ENCODE peak calls at places on chromosomes 5 and 9, in four cellular contexts. V is H1, G is HepG2, I is GM12878. B is an unnamed sample.

GRCh38 chr9:36815023-36815422 is 219.0 kb downstream of the PAX5 start:
- DNase-seq in V (no peak), G (no peak), I (no peak), B (no peak)

GRCh38 chr9:114694146-114694545 is 12.2 kb upstream of the TEX48 start:
- DNase-seq in V (no peak), G (no peak), I (no peak), B (no peak)

GRCh38 chr5:113176196-113176595 is 199.6 kb downstream of the DCP2 start:
- DNase-seq in V (no peak), G (no peak), I (no peak), B (no peak)

GRCh38 chr9:122216798-122217418 is 11.8 kb downstream of the LHX6 start:
- DNase-seq in V (peak; percentile 66), G (no peak), I (no peak), B (no peak)

GRCh38 chr9:72925126-72925810 is 27.6 kb downstream of the ALDH1A1 start:
- DNase-seq in V (no peak), G (peak; percentile 79), I (no peak), B (no peak)

GRCh38 chr9:129888085-129888808 is 53.0 kb downstream of the USP20 start:
- DNase-seq in V (no peak), G (no peak), I (peak; percentile 100), B (peak; percentile 70)

GRCh38 chr5:174300118-174300940 is 254.8 kb downstream of the NSG2 start:
- DNase-seq in V (peak; percentile 24), G (no peak), I (peak; percentile 45), B (no peak)

GRCh38 chr5:67287795-67288194 is 91.2 kb upstream of the CD180 start:
- DNase-seq in V (no peak), G (no peak), I (no peak), B (no peak)

GRCh38 chr9:130172858-130173461 is 756 bp downstream of the NCS1 start:
- DNase-seq in V (no peak), G (no peak), I (no peak), B (no peak)

GRCh38 chr9:18256574-18256973 is 217.4 kb upstream of the ADAMTSL1 start:
- DNase-seq in V (no peak), G (no peak), I (no peak), B (no peak)

GRCh38 chr9:98551511-98552286 is 157.0 kb downstream of the GABBR2 start:
- DNase-seq in V (no peak), G (no peak), I (no peak), B (no peak)

GRCh38 chr5:132611965-132612364 is 46.0 kb upstream of the IL13 start:
- DNase-seq in V (no peak), G (no peak), I (no peak), B (no peak)

GRCh38 chr5:13108281-13108680 is 836.2 kb downstream of the DNAH5 start:
- DNase-seq in V (no peak), G (no peak), I (no peak), B (no peak)

GRCh38 chr9:117265253-117265652 is 149.6 kb downstream of the ASTN2 start:
- DNase-seq in V (no peak), G (no peak), I (no peak), B (no peak)

GRCh38 chr9:96554326-96554725 is 65.3 kb downstream of the CDC14B start:
- DNase-seq in V (no peak), G (no peak), I (no peak), B (no peak)

GRCh38 chr5:94884294-94884693 is 265.8 kb downstream of the SLF1 start:
- DNase-seq in V (no peak), G (no peak), I (no peak), B (peak; percentile 2)

GRCh38 chr5:133939668-133940067 is 28.8 kb downstream of the C5orf15 start:
- DNase-seq in V (no peak), G (no peak), I (no peak), B (no peak)

GRCh38 chr5:166725585-166725984 is 1565.9 kb upstream of the WWC1 start:
- DNase-seq in V (no peak), G (no peak), I (no peak), B (no peak)

GRCh38 chr5:166724284-166724683 is 1567.2 kb upstream of the WWC1 start:
- DNase-seq in V (no peak), G (no peak), I (no peak), B (no peak)

GRCh38 chr5:166720026-166720425 is 1571.4 kb upstream of the WWC1 start:
- DNase-seq in V (no peak), G (no peak), I (no peak), B (no peak)

GRCh38 chr5:166726406-166726805 is 1565.0 kb upstream of the WWC1 start:
- DNase-seq in V (no peak), G (no peak), I (no peak), B (no peak)

GRCh38 chr5:166722939-166723338 is 1568.5 kb upstream of the WWC1 start:
- DNase-seq in V (no peak), G (no peak), I (no peak), B (no peak)
- TF ChIP-seq CBX5 in V (no peak), G (no peak), I (no peak), B (no peak)

GRCh38 chr5:171442287-171443042 is 23.0 kb downstream of the FGF18 start:
- DNase-seq in V (no peak), G (no peak), I (no peak), B (peak; percentile 54)
- TF ChIP-seq CBX5 in V (no peak), G (no peak), I (no peak), B (no peak)

DNA sequence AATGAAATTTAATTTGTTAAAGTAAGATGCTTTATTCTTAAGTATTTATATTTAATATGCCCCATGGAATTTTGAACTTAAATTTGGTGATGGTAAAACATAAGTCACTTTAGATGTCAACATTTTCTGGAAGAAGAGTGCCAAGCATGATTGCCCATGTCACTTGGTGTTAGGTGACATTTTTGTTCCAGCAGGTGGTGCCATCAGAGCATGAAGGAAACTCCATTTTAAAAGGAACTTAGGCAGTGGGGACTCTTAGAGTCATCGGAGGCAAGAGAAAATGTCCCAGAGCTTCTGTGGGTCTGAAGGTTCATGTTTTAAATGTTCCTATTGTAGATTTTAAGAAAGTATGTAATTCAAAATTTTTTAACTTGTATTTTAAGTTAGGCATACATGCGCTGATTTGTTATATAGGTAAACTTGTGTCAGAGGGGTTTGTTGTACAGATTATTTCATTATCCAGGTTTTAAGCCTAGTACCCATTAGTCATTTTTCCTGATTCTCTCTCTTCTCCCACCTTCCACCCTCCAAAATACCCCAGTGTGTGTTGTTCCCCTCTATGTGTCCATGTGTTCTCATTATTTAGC is 789.3 kb downstream of the SEMA5A start:
- DNase-seq in V (no peak), G (no peak), I (no peak), B (peak; percentile 3)
- TF ChIP-seq CBX5 in V (no peak), G (no peak), I (no peak), B (no peak)

DNA sequence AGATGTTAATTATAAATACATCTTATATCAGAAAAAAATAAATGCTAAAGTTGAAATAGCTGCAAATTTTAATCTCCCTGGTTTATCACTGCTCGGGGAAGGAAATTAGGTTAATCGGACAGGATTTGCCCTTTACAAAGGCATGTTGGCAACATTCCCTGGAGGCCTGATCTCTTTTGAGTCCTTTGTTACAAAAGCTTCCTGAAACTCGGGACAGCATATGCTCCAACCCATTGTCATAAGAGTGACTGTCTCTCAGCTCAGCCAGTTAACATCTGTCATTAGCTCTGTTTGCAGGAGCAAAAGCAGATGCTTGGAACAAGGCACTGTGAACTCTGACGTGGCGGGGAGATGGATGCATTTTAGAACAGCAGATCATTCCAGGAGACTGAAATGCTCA is 80.6 kb downstream of the MYO10 start:
- DNase-seq in V (no peak), G (no peak), I (no peak), B (no peak)
- TF ChIP-seq CBX5 in V (no peak), G (no peak), I (no peak), B (no peak)

DNA sequence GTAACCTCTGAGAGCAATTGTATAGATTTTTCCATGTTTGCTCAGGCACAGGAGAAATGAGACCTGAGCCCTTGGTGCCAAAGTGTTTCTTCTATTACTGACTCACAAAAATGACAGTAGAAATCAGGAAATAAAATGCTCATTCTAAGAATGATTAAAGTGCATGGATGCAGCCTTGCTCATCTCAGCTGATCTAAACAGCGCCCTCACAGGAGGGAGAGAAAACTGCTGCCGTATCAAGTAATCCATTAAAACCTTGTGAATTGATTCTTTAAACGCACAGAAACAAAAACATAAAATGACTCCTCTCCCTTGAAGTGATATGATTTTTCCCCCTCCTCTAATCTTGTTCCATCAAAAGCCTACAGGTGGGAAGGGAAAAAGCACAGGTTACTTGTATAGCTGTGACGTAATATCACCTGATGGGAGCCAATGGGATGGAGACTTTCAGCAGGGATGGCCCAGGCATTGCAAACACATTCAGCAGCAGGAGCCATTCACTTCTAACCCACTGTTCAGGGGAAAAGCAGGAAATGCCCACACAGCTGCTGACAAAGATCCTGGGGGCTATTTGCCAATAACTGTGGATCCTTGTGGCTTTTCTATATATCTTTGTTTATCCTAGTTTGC is 76.7 kb downstream of the PLCXD3 start:
- DNase-seq in V (peak; percentile 47), G (no peak), I (no peak), B (peak; percentile 3)
- TF ChIP-seq CBX5 in V (no peak), G (no peak), I (no peak), B (no peak)

GRCh38 chr5:81751009-81751835 is at the start of gene SSBP2:
- DNase-seq in V (peak; percentile 100), G (peak; percentile 69), I (peak; percentile 95), B (peak; percentile 99)

GRCh38 chr5:81750308-81751008 is 439 bp downstream of the SSBP2 start:
- DNase-seq in V (no peak), G (no peak), I (no peak), B (no peak)

GRCh38 chr5:81753429-81753828 is 2.5 kb upstream of the SSBP2 start:
- DNase-seq in V (no peak), G (no peak), I (no peak), B (no peak)

GRCh38 chr5:81752644-81752963 is 1.7 kb upstream of the SSBP2 start:
- DNase-seq in V (no peak), G (no peak), I (no peak), B (no peak)

GRCh38 chr5:81751836-81752643 is 1.1 kb upstream of the SSBP2 start:
- DNase-seq in V (no peak), G (no peak), I (no peak), B (no peak)
- TF ChIP-seq CBX5 in V (no peak), G (no peak), I (no peak), B (no peak)

GRCh38 chr5:122118356-122118948 is 10.9 kb upstream of the ZNF474 start:
- DNase-seq in V (no peak), G (no peak), I (no peak), B (no peak)
- TF ChIP-seq CBX5 in V (no peak), G (no peak), I (no peak), B (no peak)

B was measured in K562.